ENCODE peak calls at places on chromosomes 11 and 22, in seven cellular contexts. N is endothelial cell; H is psoas muscle; R is testis; P is CD4-positive, alpha-beta T cell; T is stomach; V is esophagus muscularis mucosa. I is an unnamed sample.

GRCh38 chr11:120594746-120595145 is 83.2 kb downstream of the GRIK4 start:
- DNase-seq in H (peak), R (no peak), V (no peak), T (no peak), P (no peak), N (no peak), I (no peak)

GRCh38 chr22:29117799-29118477 is 45.1 kb downstream of the KREMEN1 start:
- DNase-seq in R (no peak), T (no peak), H (no peak), V (no peak), P (no peak), N (no peak), I (no peak)

GRCh38 chr22:19149047-19149883 is 827 bp downstream of the GSC2 start:
- DNase-seq in V (no peak), R (peak), P (peak), N (no peak), H (no peak), T (no peak), I (peak)

GRCh38 chr11:44577231-44577834 is 11.9 kb downstream of the CD82 start:
- DNase-seq in H (no peak), R (no peak), T (peak), P (no peak), N (no peak), V (no peak), I (no peak)

GRCh38 chr11:18794956-18795355 is 3.4 kb upstream of the PTPN5 start:
- DNase-seq in R (no peak), T (no peak), H (no peak), P (no peak), N (no peak), V (no peak), I (peak)

GRCh38 chr11:65817312-65817814 is 16.4 kb upstream of the SNX32 start:
- DNase-seq in N (no peak), T (no peak), P (no peak), H (no peak), V (no peak), R (no peak), I (no peak)

GRCh38 chr11:131064373-131064991 is 148.2 kb upstream of the SNX19 start:
- DNase-seq in H (peak), N (peak), P (no peak), R (peak), V (peak), T (peak), I (peak)

GRCh38 chr22:46752911-46753310 is 9.5 kb upstream of the TBC1D22A start:
- DNase-seq in P (no peak), H (no peak), V (no peak), R (no peak), N (no peak), T (no peak), I (no peak)

GRCh38 chr11:102047305-102047924 is at the start of gene CFAP300:
- DNase-seq in T (peak), R (peak), V (peak), N (peak), H (peak), P (peak), I (peak)

GRCh38 chr11:2670541-2671100 is 29.2 kb downstream of the KCNQ1OT1 start:
- DNase-seq in P (no peak), H (no peak), N (no peak), T (peak), R (peak), V (no peak), I (no peak)

GRCh38 chr11:115695677-115696451 is 191.6 kb upstream of the CADM1 start:
- DNase-seq in N (no peak), P (no peak), R (no peak), H (no peak), T (no peak), V (no peak), I (no peak)

GRCh38 chr11:121741954-121742361 is 289.2 kb upstream of the SORL1-AS1 start:
- DNase-seq in H (peak), N (no peak), T (no peak), V (peak), R (peak), P (no peak), I (no peak)

GRCh38 chr22:47051435-47052175 is 289.2 kb downstream of the TBC1D22A start:
- DNase-seq in V (no peak), N (no peak), R (no peak), T (no peak), H (peak), P (no peak), I (no peak)

GRCh38 chr11:67255864-67256263 is 10.4 kb upstream of the GRK2 start:
- DNase-seq in T (no peak), H (no peak), N (no peak), V (no peak), R (no peak), P (no peak), I (no peak)

GRCh38 chr11:65418681-65419459 is 3.7 kb upstream of the NEAT1 start:
- DNase-seq in H (peak), R (peak), N (peak), V (peak), T (peak), P (peak), I (peak)

GRCh38 chr11:35232961-35233360 is 94.0 kb downstream of the CD44 start:
- DNase-seq in H (no peak), V (no peak), R (no peak), N (no peak), P (no peak), T (no peak), I (no peak)

GRCh38 chr11:134120143-134120850 is 51.4 kb downstream of the JAM3 start:
- DNase-seq in R (peak), T (peak), P (no peak), H (peak), N (no peak), V (peak), I (no peak)

GRCh38 chr11:116736763-116737162 is 36.0 kb downstream of the BUD13 start:
- DNase-seq in T (no peak), P (no peak), V (no peak), N (no peak), R (no peak), H (no peak), I (no peak)

GRCh38 chr11:72293391-72293790 is 49.4 kb upstream of the PHOX2A start:
- DNase-seq in N (no peak), T (no peak), R (no peak), V (no peak), P (no peak), H (no peak), I (no peak)

GRCh38 chr22:24402460-24403192 is 24.8 kb upstream of the ADORA2A start:
- DNase-seq in R (peak), T (peak), H (peak), P (no peak), V (no peak), N (no peak), I (peak)

GRCh38 chr11:73980001-73980960 is 2.4 kb downstream of the UCP2 start:
- DNase-seq in V (no peak), T (peak), P (peak), H (peak), N (peak), R (no peak), I (peak)

GRCh38 chr11:114098927-114099326 is 39.4 kb downstream of the ZBTB16 start:
- DNase-seq in T (no peak), H (no peak), R (no peak), P (no peak), V (no peak), N (no peak), I (no peak)

GRCh38 chr22:49894321-49895072 is 23.7 kb downstream of the ALG12 start:
- DNase-seq in T (no peak), P (no peak), V (no peak), H (no peak), R (no peak), N (no peak), I (no peak)

GRCh38 chr11:12236744-12237101 is 126.3 kb downstream of the MICAL2 start:
- DNase-seq in N (no peak), V (no peak), T (no peak), P (no peak), H (no peak), R (no peak), I (no peak)
- TF ChIP-seq CTCF in N (no peak), V (no peak), T (no peak), P (peak), H (no peak), R (no peak), I (no peak)

DNA sequence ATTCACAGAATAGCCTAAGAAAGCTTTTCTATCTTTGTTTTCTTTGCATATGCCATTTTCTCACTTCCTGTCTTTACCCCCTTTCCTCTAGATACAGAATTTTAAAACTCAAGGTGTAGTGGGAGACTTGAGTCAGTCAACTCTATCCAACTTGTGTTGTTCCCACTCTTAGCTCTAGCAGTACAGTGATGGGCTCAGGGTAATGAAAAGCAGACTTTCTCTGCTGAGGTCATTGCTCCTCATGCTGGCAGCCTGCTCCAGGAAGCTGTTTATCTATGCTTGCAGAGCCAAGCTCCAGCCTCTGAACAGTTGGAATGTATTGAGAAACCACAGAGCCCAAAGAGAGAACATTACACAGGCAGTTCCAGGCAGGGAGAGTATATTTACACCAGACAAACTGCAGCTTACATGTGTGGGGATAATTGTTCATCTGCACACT is 68.1 kb downstream of the CSTPP1 start:
- DNase-seq in H (peak), R (peak), P (no peak), N (peak), T (peak), V (peak), I (no peak)
- TF ChIP-seq CTCF in H (no peak), R (no peak), P (no peak), N (no peak), T (no peak), V (no peak), I (no peak)

DNA sequence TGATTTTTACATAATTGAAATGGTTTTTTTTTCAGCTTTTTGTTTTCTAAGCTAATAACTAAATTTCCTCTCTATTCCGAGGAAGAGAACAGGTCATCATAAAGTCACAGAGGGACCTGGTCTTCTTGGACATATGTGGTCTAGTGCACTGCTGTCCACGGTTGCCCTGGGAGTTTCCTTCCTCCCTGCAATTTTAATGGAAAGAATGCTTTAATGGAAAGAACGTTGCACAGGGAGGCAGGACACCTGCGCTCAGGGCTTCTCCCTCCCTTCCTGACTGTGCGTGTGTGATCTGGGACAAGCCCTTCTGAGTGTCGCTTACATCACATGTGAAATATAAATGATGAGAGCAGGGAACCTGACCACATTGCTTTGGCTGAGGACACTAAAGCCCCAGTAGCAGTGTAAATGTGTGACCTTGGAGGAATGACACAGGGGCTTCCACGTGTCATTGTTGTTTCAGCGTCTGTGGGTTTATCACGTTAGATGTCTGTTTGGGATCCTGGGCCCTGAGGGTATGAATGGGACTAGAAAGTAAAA is 93.2 kb downstream of the AMOTL1 start:
- DNase-seq in T (no peak), P (no peak), V (no peak), R (no peak), H (no peak), N (no peak), I (no peak)
- TF ChIP-seq CTCF in T (no peak), P (no peak), V (no peak), R (no peak), H (no peak), N (no peak), I (no peak)

GRCh38 chr11:61392991-61393595 is 706 bp downstream of the TMEM216 start:
- DNase-seq in R (peak), N (peak), V (no peak), T (no peak), P (no peak), H (no peak), I (peak)
- TF ChIP-seq CTCF in R (no peak), N (no peak), V (no peak), T (no peak), P (peak), H (no peak), I (peak)

GRCh38 chr11:10761085-10761698 is 10.1 kb downstream of the CTR9 start:
- DNase-seq in R (no peak), V (no peak), N (no peak), H (no peak), T (no peak), P (no peak), I (no peak)

GRCh38 chr11:10762913-10763421 is 11.9 kb downstream of the CTR9 start:
- DNase-seq in T (no peak), H (no peak), V (no peak), P (no peak), N (no peak), R (no peak), I (no peak)

GRCh38 chr11:10763766-10764165 is 12.7 kb downstream of the CTR9 start:
- DNase-seq in H (no peak), T (no peak), V (no peak), P (no peak), N (no peak), R (no peak), I (no peak)

GRCh38 chr11:10762185-10762584 is 11.1 kb downstream of the CTR9 start:
- DNase-seq in R (no peak), H (no peak), T (no peak), N (no peak), V (no peak), P (no peak), I (peak)

DNA sequence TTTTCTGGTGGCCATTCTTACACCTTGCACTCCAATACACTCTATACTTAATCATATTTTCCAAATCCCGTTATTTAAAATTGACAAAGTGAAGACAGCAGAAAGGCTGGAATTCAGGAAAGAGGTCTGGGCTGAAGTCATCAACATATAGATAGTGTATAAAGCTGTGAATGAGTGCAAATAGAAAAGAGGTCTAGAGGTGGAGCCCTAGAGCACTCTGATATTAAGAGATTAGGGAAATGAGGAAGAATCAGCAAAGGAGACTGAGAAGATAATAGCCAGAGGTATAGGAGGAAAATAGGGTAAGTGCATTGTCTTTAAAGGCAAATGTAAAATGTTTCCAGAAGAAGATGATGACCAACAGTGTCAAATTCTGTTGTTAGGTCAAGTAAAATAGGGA is 7.9 kb downstream of the CTR9 start:
- DNase-seq in N (no peak), T (no peak), H (no peak), V (no peak), P (no peak), R (no peak), I (no peak)
- TF ChIP-seq CTCF in N (no peak), T (no peak), H (no peak), V (no peak), P (no peak), R (no peak), I (no peak)

GRCh38 chr22:32794449-32795213 is 6.9 kb upstream of the TIMP3 start:
- DNase-seq in V (no peak), N (no peak), H (no peak), T (no peak), P (no peak), R (peak), I (no peak)
- TF ChIP-seq CTCF in V (no peak), N (no peak), H (no peak), T (no peak), P (no peak), R (peak), I (no peak)

DNA sequence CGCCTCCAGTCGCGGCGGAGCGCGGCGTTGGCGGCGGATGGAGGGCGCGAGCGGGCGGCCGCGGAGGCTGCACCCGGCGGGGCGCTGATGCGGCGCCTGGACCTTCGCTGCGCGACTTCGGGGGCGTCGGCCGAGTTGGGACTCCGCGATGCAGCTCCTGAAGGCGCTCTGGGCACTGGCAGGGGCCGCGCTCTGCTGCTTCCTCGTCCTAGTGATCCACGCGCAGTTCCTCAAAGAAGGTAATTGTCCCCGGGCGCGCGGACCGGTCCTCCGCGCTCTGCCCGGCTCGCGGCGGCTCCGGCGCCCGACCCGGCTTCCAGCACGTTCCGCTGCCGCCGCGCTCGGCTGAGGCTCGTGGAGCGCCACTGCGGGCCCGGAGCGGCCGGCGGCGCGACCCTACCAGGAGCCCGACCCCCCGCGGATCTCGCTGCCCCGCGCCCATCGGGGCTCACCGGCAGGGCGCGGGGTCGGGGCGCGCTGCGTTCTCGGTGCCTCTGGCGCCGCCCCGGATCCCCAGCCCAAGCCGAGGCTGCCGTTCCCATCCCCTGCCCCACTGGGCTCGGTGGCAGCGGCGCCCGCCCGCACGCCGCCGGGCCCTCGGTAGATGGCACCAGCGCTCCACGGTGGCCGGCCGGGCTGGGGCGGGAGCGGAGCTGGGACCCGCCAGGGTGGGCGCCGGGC is 1251.2 kb downstream of the BRD1 start:
- DNase-seq in R (no peak), V (no peak), H (peak), N (peak), P (no peak), T (no peak), I (peak)
- TF ChIP-seq CTCF in R (peak), V (peak), H (peak), N (no peak), P (no peak), T (peak), I (no peak)

I was measured in GM20000.